ENCODE peak calls at places on chromosomes 1 and 21, in five cellular contexts. One of them, this sample, is unnamed.

GRCh38 chr1:111270781-111271463 is 19.7 kb upstream of the CHIA start:
- DNase-seq in mucosa of descending colon: no peak
- DNase-seq in RWPE1: no peak
- DNase-seq in GM13976: peak; percentile 38
- DNase-seq in heart left ventricle: no peak
- DNase-seq in this sample: peak; percentile 15

GRCh38 chr1:53328490-53329182 is 766 bp upstream of the LRP8 start:
- DNase-seq in RWPE1: no peak
- DNase-seq in mucosa of descending colon: no peak
- DNase-seq in GM13976: no peak
- DNase-seq in heart left ventricle: no peak
- DNase-seq in this sample: peak; percentile 54

GRCh38 chr21:34367320-34367935 is 3.6 kb downstream of the KCNE2 start:
- DNase-seq in mucosa of descending colon: no peak
- DNase-seq in RWPE1: peak; percentile 72
- DNase-seq in GM13976: peak; percentile 44
- DNase-seq in heart left ventricle: no peak
- DNase-seq in this sample: peak; percentile 40

GRCh38 chr1:1862905-1863547 is 27.9 kb downstream of the GNB1 start:
- DNase-seq in mucosa of descending colon: no peak
- DNase-seq in heart left ventricle: no peak
- DNase-seq in GM13976: peak; percentile 27
- DNase-seq in RWPE1: no peak
- DNase-seq in this sample: peak; percentile 17

GRCh38 chr1:244436336-244437102 is 15.2 kb downstream of the ADSS2 start:
- DNase-seq in mucosa of descending colon: no peak
- DNase-seq in heart left ventricle: no peak
- DNase-seq in GM13976: no peak
- DNase-seq in RWPE1: no peak
- DNase-seq in this sample: no peak

GRCh38 chr1:18927654-18928272 is 25.4 kb upstream of the ALDH4A1 start:
- DNase-seq in GM13976: peak; percentile 79
- DNase-seq in heart left ventricle: no peak
- DNase-seq in mucosa of descending colon: no peak
- DNase-seq in RWPE1: no peak
- DNase-seq in this sample: peak; percentile 71

GRCh38 chr1:47985001-47985400 is 12.2 kb downstream of the TRABD2B start:
- DNase-seq in RWPE1: no peak
- DNase-seq in GM13976: no peak
- DNase-seq in heart left ventricle: no peak
- DNase-seq in mucosa of descending colon: no peak
- DNase-seq in this sample: no peak

GRCh38 chr21:41766883-41767605 is at the start of gene RIPK4:
- DNase-seq in heart left ventricle: no peak
- DNase-seq in GM13976: peak; percentile 75
- DNase-seq in mucosa of descending colon: peak; percentile 94
- DNase-seq in RWPE1: peak; percentile 90
- DNase-seq in this sample: peak; percentile 71

GRCh38 chr1:217917277-217917887 is 286.2 kb downstream of the SPATA17 start:
- DNase-seq in heart left ventricle: no peak
- DNase-seq in mucosa of descending colon: no peak
- DNase-seq in RWPE1: no peak
- DNase-seq in GM13976: no peak
- DNase-seq in this sample: no peak

GRCh38 chr1:227808566-227808965 is 6.9 kb upstream of the PRSS38 start:
- DNase-seq in GM13976: no peak
- DNase-seq in heart left ventricle: no peak
- DNase-seq in mucosa of descending colon: no peak
- DNase-seq in RWPE1: no peak
- DNase-seq in this sample: no peak

GRCh38 chr1:67683306-67683705 is 1.7 kb upstream of the GADD45A start:
- DNase-seq in GM13976: no peak
- DNase-seq in RWPE1: peak; percentile 40
- DNase-seq in mucosa of descending colon: no peak
- DNase-seq in heart left ventricle: no peak
- DNase-seq in this sample: no peak

GRCh38 chr1:177289532-177289931 is 118.8 kb downstream of the BRINP2 start:
- DNase-seq in mucosa of descending colon: no peak
- DNase-seq in RWPE1: peak; percentile 19
- DNase-seq in GM13976: no peak
- DNase-seq in heart left ventricle: no peak
- DNase-seq in this sample: no peak

GRCh38 chr1:234206651-234207284 is 166.5 kb upstream of the COA6 start:
- DNase-seq in RWPE1: peak; percentile 89
- DNase-seq in mucosa of descending colon: no peak
- DNase-seq in heart left ventricle: peak; percentile 54
- DNase-seq in GM13976: no peak
- DNase-seq in this sample: no peak

GRCh38 chr1:216563096-216563495 is 139.8 kb upstream of the USH2A start:
- DNase-seq in RWPE1: no peak
- DNase-seq in GM13976: no peak
- DNase-seq in mucosa of descending colon: no peak
- DNase-seq in heart left ventricle: no peak
- DNase-seq in this sample: no peak
- TF ChIP-seq CTCF in RWPE1: no peak
- TF ChIP-seq CTCF in GM13976: no peak
- TF ChIP-seq CTCF in mucosa of descending colon: no peak
- TF ChIP-seq CTCF in heart left ventricle: no peak
- TF ChIP-seq CTCF in this sample: no peak

GRCh38 chr1:89512996-89513395 is 11.6 kb upstream of the LRRC8B start:
- DNase-seq in GM13976: no peak
- DNase-seq in mucosa of descending colon: no peak
- DNase-seq in RWPE1: no peak
- DNase-seq in heart left ventricle: no peak
- DNase-seq in this sample: no peak

GRCh38 chr1:89519779-89520358 is 4.8 kb upstream of the LRRC8B start:
- DNase-seq in mucosa of descending colon: no peak
- DNase-seq in heart left ventricle: no peak
- DNase-seq in GM13976: peak; percentile 71
- DNase-seq in RWPE1: peak; percentile 50
- DNase-seq in this sample: peak; percentile 65

GRCh38 chr1:89518116-89518780 is 6.4 kb upstream of the LRRC8B start:
- DNase-seq in heart left ventricle: no peak
- DNase-seq in RWPE1: no peak
- DNase-seq in GM13976: no peak
- DNase-seq in mucosa of descending colon: no peak
- DNase-seq in this sample: no peak

DNA sequence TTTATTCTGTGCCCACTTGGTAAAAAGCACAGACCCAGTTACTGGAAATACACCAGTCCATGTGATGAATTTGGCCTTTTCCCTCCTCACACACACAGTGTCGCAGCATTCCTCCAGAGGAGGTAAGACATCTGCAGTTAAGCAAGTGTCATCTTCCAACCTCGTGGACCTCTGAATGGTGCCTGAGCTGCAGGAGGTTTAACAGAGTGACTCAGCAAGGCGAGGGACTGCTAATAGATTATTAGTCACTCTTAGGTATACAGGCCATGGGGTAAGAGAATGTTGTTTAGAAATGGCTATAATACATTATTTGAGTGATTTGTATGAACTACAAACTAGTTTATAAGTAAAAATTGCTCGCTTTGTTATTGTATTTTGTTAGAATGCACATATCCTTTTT is 8.6 kb upstream of the LRRC8B start:
- DNase-seq in mucosa of descending colon: no peak
- DNase-seq in GM13976: no peak
- DNase-seq in heart left ventricle: no peak
- DNase-seq in RWPE1: peak; percentile 85
- DNase-seq in this sample: no peak
- TF ChIP-seq CTCF in mucosa of descending colon: no peak
- TF ChIP-seq CTCF in GM13976: no peak
- TF ChIP-seq CTCF in heart left ventricle: no peak
- TF ChIP-seq CTCF in RWPE1: no peak
- TF ChIP-seq CTCF in this sample: no peak

DNA sequence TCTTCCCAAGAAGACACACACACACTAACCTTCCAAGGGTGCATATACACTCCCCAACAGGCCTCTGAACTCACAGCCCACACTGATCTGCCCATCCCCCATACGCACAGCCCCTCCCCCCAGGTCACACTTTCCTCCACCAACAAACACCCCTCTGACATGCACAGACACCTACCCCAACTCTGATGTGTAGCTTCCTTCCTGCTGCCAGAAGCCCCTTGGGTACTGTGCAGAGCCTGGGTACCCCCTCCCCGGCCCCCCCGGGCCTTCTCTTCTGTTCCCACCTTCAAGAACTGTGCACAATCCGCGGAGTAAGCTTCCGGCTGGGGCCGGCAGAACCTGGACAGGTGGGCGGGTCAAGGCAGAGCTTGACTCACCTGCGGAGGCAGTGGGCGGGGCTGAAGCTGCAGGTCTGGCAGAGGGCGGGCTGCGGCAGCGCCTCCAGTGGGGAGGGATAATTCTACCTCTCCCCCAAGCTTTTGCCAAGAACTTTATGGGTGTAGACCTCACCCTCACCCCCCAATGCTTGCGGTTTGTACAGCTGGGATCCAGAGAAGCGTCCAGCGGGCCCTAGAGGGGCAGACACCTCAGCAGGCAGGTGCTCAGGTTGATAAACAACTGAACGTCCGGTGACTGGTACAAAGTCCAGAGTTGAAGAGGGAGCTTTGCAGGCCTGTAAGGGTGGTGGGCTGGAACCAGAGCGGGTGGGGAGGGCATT is at the start of gene C1orf210:
- DNase-seq in RWPE1: peak; percentile 94
- DNase-seq in GM13976: no peak
- DNase-seq in mucosa of descending colon: peak; percentile 95
- DNase-seq in heart left ventricle: no peak
- DNase-seq in this sample: no peak
- TF ChIP-seq CTCF in RWPE1: peak; percentile 19
- TF ChIP-seq CTCF in GM13976: no peak
- TF ChIP-seq CTCF in mucosa of descending colon: peak; percentile 21
- TF ChIP-seq CTCF in heart left ventricle: no peak
- TF ChIP-seq CTCF in this sample: no peak

DNA sequence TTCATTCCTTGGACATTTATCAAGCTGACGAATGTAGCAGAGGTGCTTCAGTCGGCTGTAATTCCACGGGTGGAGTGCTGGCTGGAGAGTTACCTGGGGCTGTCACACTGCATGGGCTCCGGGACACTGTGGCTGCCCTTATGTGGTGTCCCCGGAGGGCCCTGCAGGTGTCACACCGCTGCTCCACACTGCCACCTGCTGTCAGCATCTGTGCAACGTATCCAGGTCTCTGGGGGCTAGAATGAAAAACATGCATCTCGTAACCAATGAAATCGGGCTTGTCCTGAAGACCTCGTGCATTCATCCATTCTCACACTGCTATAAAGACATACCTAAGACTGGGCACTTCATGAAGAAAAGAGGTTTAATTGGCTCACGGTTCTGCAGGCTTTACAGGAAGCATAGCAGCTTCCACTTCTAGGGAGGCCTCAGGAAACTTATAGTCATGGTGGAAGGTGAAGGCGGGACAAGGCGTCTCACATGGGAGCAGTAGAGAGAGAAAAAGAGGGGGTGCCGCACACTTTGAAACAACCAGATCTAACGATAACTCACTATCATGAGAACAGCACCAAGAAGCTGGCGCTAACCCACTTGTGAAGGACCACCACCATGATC is 46.7 kb upstream of the PCBP3 start:
- DNase-seq in mucosa of descending colon: peak; percentile 83
- DNase-seq in RWPE1: peak; percentile 57
- DNase-seq in GM13976: peak; percentile 87
- DNase-seq in heart left ventricle: peak; percentile 66
- DNase-seq in this sample: peak; percentile 87
- TF ChIP-seq CTCF in mucosa of descending colon: peak; percentile 79
- TF ChIP-seq CTCF in RWPE1: peak; percentile 85
- TF ChIP-seq CTCF in GM13976: peak; percentile 74
- TF ChIP-seq CTCF in heart left ventricle: peak; percentile 67
- TF ChIP-seq CTCF in this sample: peak; percentile 91

GRCh38 chr1:201709564-201710295 is 119.2 kb upstream of the IPO9 start:
- DNase-seq in mucosa of descending colon: peak; percentile 79
- DNase-seq in GM13976: peak; percentile 82
- DNase-seq in RWPE1: peak; percentile 79
- DNase-seq in heart left ventricle: peak; percentile 80
- DNase-seq in this sample: peak; percentile 76

GRCh38 chr1:201711811-201712210 is 117.1 kb upstream of the IPO9 start:
- DNase-seq in mucosa of descending colon: no peak
- DNase-seq in RWPE1: no peak
- DNase-seq in heart left ventricle: no peak
- DNase-seq in GM13976: no peak
- DNase-seq in this sample: no peak

GRCh38 chr1:201712387-201713092 is 116.4 kb upstream of the IPO9 start:
- DNase-seq in heart left ventricle: no peak
- DNase-seq in GM13976: no peak
- DNase-seq in RWPE1: no peak
- DNase-seq in mucosa of descending colon: no peak
- DNase-seq in this sample: no peak

GRCh38 chr1:201711101-201711597 is 117.8 kb upstream of the IPO9 start:
- DNase-seq in heart left ventricle: peak; percentile 47
- DNase-seq in GM13976: no peak
- DNase-seq in mucosa of descending colon: no peak
- DNase-seq in RWPE1: no peak
- DNase-seq in this sample: no peak

GRCh38 chr1:201710632-201711031 is 118.3 kb upstream of the IPO9 start:
- DNase-seq in mucosa of descending colon: no peak
- DNase-seq in heart left ventricle: no peak
- DNase-seq in GM13976: no peak
- DNase-seq in RWPE1: no peak
- DNase-seq in this sample: no peak
- TF ChIP-seq CTCF in mucosa of descending colon: no peak
- TF ChIP-seq CTCF in heart left ventricle: no peak
- TF ChIP-seq CTCF in GM13976: no peak
- TF ChIP-seq CTCF in RWPE1: no peak
- TF ChIP-seq CTCF in this sample: no peak